ENCODE peak calls at places on chromosomes 3 and 15, in seven cellular contexts. K, M, B, W, C, R and A are unnamed samples.

GRCh38 chr3:101303089-101303731 is 17.2 kb downstream of the IMPG2 start:
- DNase-seq in K (peak; percentile 61), M (no peak), B (no peak), W (no peak), C (no peak), R (no peak), A (no peak)

GRCh38 chr3:144390786-144391185 is 419.2 kb downstream of the DIPK2A start:
- DNase-seq in K (no peak), M (no peak), B (no peak), W (no peak), C (no peak), R (no peak), A (no peak)

GRCh38 chr3:80701349-80701748 is 933.6 kb upstream of the ROBO1 start:
- DNase-seq in K (no peak), M (no peak), B (no peak), W (no peak), C (no peak), R (no peak), A (no peak)

GRCh38 chr3:11335056-11335608 is 62.9 kb downstream of the ATG7 start:
- DNase-seq in K (peak; percentile 80), M (no peak), B (peak; percentile 33), W (peak; percentile 43), C (peak; percentile 86), R (peak; percentile 59), A (no peak)

GRCh38 chr15:60374628-60375081 is 23.1 kb downstream of the ANXA2 start:
- DNase-seq in K (peak; percentile 90), M (no peak), B (peak; percentile 90), W (peak; percentile 21), C (peak; percentile 85), R (peak; percentile 97), A (peak; percentile 82)

GRCh38 chr15:39350785-39351184 is 230.1 kb upstream of the THBS1 start:
- DNase-seq in K (no peak), M (no peak), B (no peak), W (no peak), C (no peak), R (no peak), A (no peak)

GRCh38 chr15:48537277-48538113 is 108.0 kb downstream of the FBN1 start:
- DNase-seq in K (no peak), M (no peak), B (no peak), W (no peak), C (peak; percentile 41), R (no peak), A (peak; percentile 25)

GRCh38 chr3:49646236-49646635 is 27.9 kb upstream of the APEH start:
- DNase-seq in K (no peak), M (no peak), B (no peak), W (no peak), C (no peak), R (no peak), A (peak; percentile 28)

GRCh38 chr3:147099076-147099475 is 307.3 kb downstream of the ZIC4 start:
- DNase-seq in K (no peak), M (no peak), B (no peak), W (no peak), C (no peak), R (no peak), A (no peak)

GRCh38 chr3:99656606-99657005 is 18.2 kb downstream of the COL8A1 start:
- DNase-seq in K (peak; percentile 47), M (no peak), B (no peak), W (no peak), C (no peak), R (no peak), A (no peak)

GRCh38 chr3:20316238-20316637 is 130.2 kb upstream of the SGO1 start:
- DNase-seq in K (no peak), M (no peak), B (no peak), W (no peak), C (no peak), R (no peak), A (no peak)

GRCh38 chr3:44342191-44342790 is 3.7 kb downstream of the TCAIM start:
- DNase-seq in K (peak; percentile 74), M (no peak), B (peak; percentile 35), W (no peak), C (peak; percentile 86), R (no peak), A (no peak)

GRCh38 chr3:16907245-16907644 is 22.5 kb downstream of the PLCL2 start:
- DNase-seq in K (peak; percentile 37), M (no peak), B (no peak), W (no peak), C (no peak), R (no peak), A (no peak)

GRCh38 chr3:113441051-113441770 is at the start of gene CFAP44:
- DNase-seq in K (peak; percentile 67), M (no peak), B (no peak), W (no peak), C (peak; percentile 86), R (no peak), A (peak; percentile 69)

GRCh38 chr3:69296995-69297394 is 88.9 kb downstream of the FRMD4B start:
- DNase-seq in K (no peak), M (no peak), B (no peak), W (no peak), C (no peak), R (no peak), A (no peak)

GRCh38 chr3:198043149-198043548 is 83.1 kb downstream of the LMLN start:
- DNase-seq in K (no peak), M (no peak), B (no peak), W (no peak), C (no peak), R (no peak), A (no peak)

GRCh38 chr3:143430582-143430981 is 311.0 kb downstream of the CHST2 start:
- DNase-seq in K (no peak), M (no peak), B (no peak), W (no peak), C (no peak), R (no peak), A (no peak)

GRCh38 chr3:143627336-143627735 is 220.9 kb downstream of the SLC9A9 start:
- DNase-seq in K (peak; percentile 24), M (no peak), B (no peak), W (no peak), C (peak; percentile 19), R (no peak), A (no peak)

GRCh38 chr3:36957862-36958686 is 13.2 kb upstream of the TRANK1 start:
- DNase-seq in K (peak; percentile 77), M (no peak), B (no peak), W (no peak), C (no peak), R (no peak), A (no peak)

GRCh38 chr15:99404454-99404853 is 153.2 kb downstream of the LRRC28 start:
- DNase-seq in K (no peak), M (no peak), B (no peak), W (no peak), C (no peak), R (no peak), A (no peak)

GRCh38 chr3:184085389-184085852 is 11.4 kb upstream of the HTR3E start:
- DNase-seq in K (peak; percentile 91), M (no peak), B (no peak), W (no peak), C (peak; percentile 49), R (no peak), A (no peak)

GRCh38 chr3:194255252-194256039 is 95.7 kb downstream of the CPN2 start:
- DNase-seq in K (peak; percentile 59), M (no peak), B (no peak), W (no peak), C (peak; percentile 76), R (no peak), A (peak; percentile 62)

GRCh38 chr15:29618586-29618985 is 203.7 kb downstream of the TJP1 start:
- DNase-seq in K (no peak), M (no peak), B (no peak), W (no peak), C (no peak), R (no peak), A (no peak)